ENCODE peak calls at places on chromosomes 4 and X, in seven cellular contexts. Y, S, Q, X, V, F and T are unnamed samples.

GRCh38 chr4:187309456-187309855 is 585.8 kb upstream of the FAT1 start:
- DNase-seq in X (no peak), F (no peak), S (no peak), V (no peak), Q (no peak), Y (no peak), T (no peak)

GRCh38 chrX:132226169-132226568 is 6.9 kb upstream of the RAP2C start:
- DNase-seq in F (peak), V (no peak), Y (no peak), Q (no peak), S (no peak), X (no peak), T (no peak)

GRCh38 chr4:94290245-94290644 is 52.4 kb downstream of the HPGDS start:
- DNase-seq in V (no peak), S (no peak), X (peak), Y (no peak), F (no peak), Q (no peak), T (no peak)

GRCh38 chr4:175127314-175127713 is 209.2 kb downstream of the ADAM29 start:
- DNase-seq in Q (no peak), X (no peak), F (no peak), S (no peak), Y (no peak), V (no peak), T (no peak)

GRCh38 chrX:41542151-41542935 is 95.2 kb downstream of the NYX start:
- DNase-seq in Q (no peak), S (no peak), X (no peak), V (no peak), F (no peak), Y (no peak), T (no peak)

GRCh38 chr4:114582625-114583024 is 16.0 kb upstream of the UGT8 start:
- DNase-seq in Q (no peak), S (no peak), V (no peak), F (no peak), Y (no peak), X (no peak), T (no peak)

GRCh38 chr4:95929448-95930064 is 89.7 kb downstream of the PDHA2 start:
- DNase-seq in V (no peak), F (no peak), X (no peak), Q (no peak), Y (no peak), S (no peak), T (no peak)

GRCh38 chr4:1523033-1523432 is 116.8 kb upstream of the NKX1-1 start:
- DNase-seq in Y (no peak), V (no peak), X (no peak), S (no peak), F (no peak), Q (peak), T (no peak)

GRCh38 chrX:69128573-69128972 is 36.7 kb downstream of the PJA1 start:
- DNase-seq in Y (no peak), Q (no peak), X (no peak), V (no peak), F (peak), S (no peak), T (peak)

GRCh38 chr4:95360256-95360903 is 188.4 kb downstream of the UNC5C start:
- DNase-seq in V (no peak), S (no peak), Y (no peak), X (no peak), Q (no peak), F (no peak), T (no peak)

GRCh38 chrX:103376979-103377324 is 614 bp downstream of the BEX3 start:
- DNase-seq in Q (peak), X (no peak), V (peak), S (no peak), F (peak), Y (no peak), T (peak)

GRCh38 chrX:123422875-123423274 is 238.8 kb downstream of the GRIA3 start:
- DNase-seq in Q (no peak), X (peak), S (no peak), Y (no peak), F (peak), V (no peak), T (peak)

GRCh38 chrX:13081385-13082285 is 37.2 kb upstream of the FAM9C start:
- DNase-seq in X (no peak), F (peak), Y (no peak), S (no peak), Q (no peak), V (no peak), T (no peak)

GRCh38 chrX:40371376-40371775 is 209.4 kb upstream of the ATP6AP2 start:
- DNase-seq in Q (no peak), F (no peak), S (no peak), Y (no peak), V (no peak), X (no peak), T (no peak)

GRCh38 chrX:87370865-87371264 is 146.7 kb upstream of the KLHL4 start:
- DNase-seq in V (no peak), X (no peak), Q (no peak), Y (peak), F (no peak), S (no peak), T (no peak)

GRCh38 chr4:53925050-53925605 is 139.3 kb downstream of the CHIC2 start:
- DNase-seq in V (no peak), S (no peak), F (no peak), X (no peak), Q (no peak), Y (peak), T (no peak)

GRCh38 chr4:69875986-69876542 is 16.1 kb upstream of the SULT1E1 start:
- DNase-seq in Y (no peak), F (no peak), V (no peak), S (no peak), Q (no peak), X (no peak), T (no peak)

GRCh38 chr4:182179105-182179504 is 64.1 kb upstream of the TENM3 start:
- DNase-seq in S (no peak), X (no peak), Y (no peak), Q (no peak), V (no peak), F (peak), T (no peak)

GRCh38 chrX:56219702-56220101 is 12.5 kb upstream of the KLF8 start:
- DNase-seq in F (no peak), S (no peak), V (no peak), Y (no peak), Q (no peak), X (no peak), T (no peak)

GRCh38 chrX:120727503-120727902 is 97.6 kb upstream of the C1GALT1C1 start:
- DNase-seq in Q (no peak), Y (no peak), S (no peak), X (no peak), F (no peak), V (no peak), T (no peak)

GRCh38 chr4:110681381-110681780 is 58.5 kb upstream of the PITX2 start:
- DNase-seq in V (no peak), F (peak), Q (no peak), Y (no peak), X (no peak), S (no peak), T (no peak)

GRCh38 chr4:40305329-40306193 is 29.6 kb upstream of the CHRNA9 start:
- DNase-seq in V (no peak), X (no peak), Y (no peak), S (no peak), Q (no peak), F (no peak), T (no peak)

GRCh38 chr4:142383800-142384470 is 462.2 kb downstream of the INPP4B start:
- DNase-seq in V (no peak), Y (no peak), X (no peak), Q (no peak), S (no peak), F (no peak), T (no peak)

GRCh38 chr4:178395798-178396197 is 953.6 kb upstream of the AGA start:
- DNase-seq in S (no peak), F (no peak), X (no peak), Y (no peak), Q (no peak), V (no peak), T (no peak)

GRCh38 chrX:153953892-153954617 is 9.6 kb upstream of the RENBP start:
- DNase-seq in S (no peak), Q (peak), Y (no peak), X (no peak), V (no peak), F (no peak), T (no peak)

GRCh38 chr4:907691-908437 is 24.3 kb downstream of the GAK start:
- DNase-seq in Q (no peak), F (peak), S (no peak), V (no peak), X (no peak), Y (no peak), T (no peak)

GRCh38 chrX:118179161-118179560 is 62.6 kb upstream of the KLHL13 start:
- DNase-seq in Y (no peak), Q (no peak), F (peak), S (no peak), X (no peak), V (no peak), T (no peak)

GRCh38 chrX:24485976-24486680 is 21.0 kb downstream of the PDK3 start:
- DNase-seq in V (no peak), S (no peak), Q (no peak), X (peak), F (no peak), Y (no peak), T (no peak)

GRCh38 chr4:149500806-149501205 is 314.8 kb downstream of the IQCM start:
- DNase-seq in F (no peak), Y (no peak), V (no peak), X (no peak), Q (no peak), S (no peak), T (no peak)

GRCh38 chr4:1133033-1133432 is 19.7 kb upstream of the RNF212 start:
- DNase-seq in V (no peak), S (no peak), X (no peak), F (no peak), Q (no peak), Y (peak), T (no peak)

GRCh38 chr4:33543941-33544450 is 2700.3 kb downstream of the ARAP2 start:
- DNase-seq in F (no peak), Y (no peak), S (no peak), V (no peak), Q (no peak), X (no peak), T (no peak)

GRCh38 chr4:93313207-93313606 is 515.3 kb upstream of the ATOH1 start:
- DNase-seq in Y (no peak), S (no peak), X (no peak), Q (no peak), F (no peak), V (no peak), T (no peak)

GRCh38 chrX:70433848-70434351 is 10.7 kb upstream of the DLG3 start:
- DNase-seq in V (peak), Q (peak), S (no peak), Y (peak), X (peak), F (peak), T (peak)

GRCh38 chr4:176380352-176381157 is 60.8 kb downstream of the SPCS3 start:
- DNase-seq in S (no peak), Q (no peak), V (no peak), Y (no peak), F (no peak), X (no peak), T (no peak)

GRCh38 chr4:8646296-8647093 is 53.9 kb downstream of the CPZ start:
- DNase-seq in V (no peak), S (no peak), X (no peak), Q (no peak), F (no peak), Y (peak), T (no peak)

GRCh38 chr4:147777456-147778091 is 45.7 kb downstream of the ARHGAP10 start:
- DNase-seq in V (no peak), Q (no peak), S (no peak), X (peak), Y (no peak), F (no peak), T (no peak)

DNA sequence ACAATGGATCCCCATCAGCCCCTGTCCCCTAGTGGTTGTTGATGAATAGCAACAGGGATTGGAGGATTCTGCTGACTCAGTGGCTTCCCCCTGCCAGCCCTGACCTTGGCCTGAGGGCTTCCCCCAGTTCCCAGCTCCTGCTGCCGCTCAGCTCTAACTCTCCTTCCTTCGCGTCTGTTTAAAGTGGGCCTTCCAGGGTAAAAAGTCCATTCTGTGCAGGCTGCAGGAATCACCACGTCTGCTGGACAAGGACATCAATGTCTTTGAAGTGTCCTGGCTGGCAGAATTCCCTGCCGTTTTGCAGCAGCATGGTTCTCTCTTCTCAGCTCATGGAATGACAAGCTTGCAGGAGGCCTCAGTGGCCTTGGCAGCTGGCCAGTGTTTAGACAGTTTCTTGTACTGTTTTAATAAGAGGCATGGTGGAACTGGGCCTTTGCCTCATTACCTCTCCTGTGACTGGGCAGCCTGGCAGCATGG is 152.5 kb upstream of the STX18 start:
- DNase-seq in S (no peak), V (no peak), X (peak), F (peak), Q (no peak), Y (no peak), T (no peak)
- TF ChIP-seq CTCF in S (no peak), V (peak), X (no peak), F (peak), Q (no peak), Y (peak), T (peak)

DNA sequence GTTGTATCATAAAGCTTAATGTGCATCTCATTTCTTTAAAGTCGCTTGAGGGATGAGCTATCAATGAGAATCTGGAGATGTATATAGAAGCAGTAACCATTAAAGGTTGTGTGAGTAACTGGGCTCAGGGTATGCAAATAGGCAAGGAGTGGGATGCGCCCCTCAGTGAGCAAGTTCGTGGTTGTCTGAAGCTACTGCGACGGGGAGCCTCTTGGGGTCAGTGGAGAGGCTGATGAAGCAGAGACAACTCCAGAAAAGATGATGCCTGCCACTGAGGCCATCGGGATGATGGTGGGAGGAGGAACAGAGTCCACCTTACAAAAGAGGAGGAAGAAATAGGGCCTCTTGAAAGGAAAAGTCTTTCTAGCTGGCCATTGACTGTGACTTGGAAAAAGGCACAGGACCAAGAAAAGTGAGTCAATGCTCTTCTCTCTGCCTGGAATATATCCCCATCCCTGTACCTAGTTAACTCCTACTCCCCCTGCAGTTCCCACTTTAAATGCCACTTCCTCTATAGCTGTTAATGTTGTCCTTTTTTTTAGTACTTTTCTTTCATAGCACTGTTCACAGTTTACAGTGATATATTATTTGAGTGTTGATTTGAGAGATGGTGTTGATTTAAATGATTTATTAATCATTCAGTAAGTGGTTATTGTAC is 51.4 kb upstream of the LSM6 start:
- DNase-seq in F (no peak), Q (no peak), Y (no peak), X (no peak), V (no peak), S (no peak), T (no peak)
- TF ChIP-seq CTCF in F (no peak), Q (no peak), Y (no peak), X (no peak), V (no peak), S (no peak), T (no peak)

GRCh38 chr4:70885174-70885573 is 17.0 kb upstream of the MOB1B start:
- DNase-seq in V (no peak), X (no peak), F (no peak), S (no peak), Q (no peak), Y (no peak), T (no peak)
- TF ChIP-seq CTCF in V (no peak), X (no peak), F (no peak), S (no peak), Q (no peak), Y (no peak), T (no peak)

GRCh38 chr4:165013691-165014090 is 18.1 kb upstream of the TRIM60 start:
- DNase-seq in S (no peak), X (no peak), Y (no peak), V (no peak), F (no peak), Q (no peak), T (no peak)

GRCh38 chr4:165010991-165011390 is 20.8 kb upstream of the TRIM60 start:
- DNase-seq in V (no peak), F (no peak), Y (no peak), S (no peak), X (no peak), Q (no peak), T (no peak)

GRCh38 chr4:165011403-165011802 is 20.4 kb upstream of the TRIM60 start:
- DNase-seq in X (no peak), F (no peak), Y (no peak), Q (no peak), V (no peak), S (no peak), T (no peak)

GRCh38 chr4:165016971-165017370 is 14.8 kb upstream of the TRIM60 start:
- DNase-seq in Y (no peak), S (no peak), X (peak), Q (no peak), V (no peak), F (peak), T (no peak)
- TF ChIP-seq CTCF in Y (no peak), S (no peak), X (no peak), Q (no peak), V (peak), F (peak), T (peak)

GRCh38 chrX:21440911-21441310 is 66.7 kb downstream of the CNKSR2 start:
- DNase-seq in Y (no peak), F (no peak), S (no peak), Q (no peak), V (no peak), X (no peak), T (no peak)
- TF ChIP-seq CTCF in Y (no peak), F (no peak), S (no peak), Q (no peak), V (no peak), X (no peak), T (no peak)

GRCh38 chrX:32451954-32452518 is 759.3 kb downstream of the DMD start:
- DNase-seq in Q (no peak), V (no peak), S (no peak), X (no peak), F (no peak), Y (no peak), T (no peak)
- TF ChIP-seq CTCF in Q (no peak), V (no peak), S (no peak), X (no peak), F (no peak), Y (no peak), T (no peak)

GRCh38 chrX:72569786-72570185 is 2.9 kb downstream of the HDAC8 start:
- DNase-seq in Y (no peak), X (no peak), S (no peak), F (peak), V (no peak), Q (no peak), T (no peak)
- TF ChIP-seq CTCF in Y (no peak), X (no peak), S (no peak), F (peak), V (no peak), Q (no peak), T (no peak)

DNA sequence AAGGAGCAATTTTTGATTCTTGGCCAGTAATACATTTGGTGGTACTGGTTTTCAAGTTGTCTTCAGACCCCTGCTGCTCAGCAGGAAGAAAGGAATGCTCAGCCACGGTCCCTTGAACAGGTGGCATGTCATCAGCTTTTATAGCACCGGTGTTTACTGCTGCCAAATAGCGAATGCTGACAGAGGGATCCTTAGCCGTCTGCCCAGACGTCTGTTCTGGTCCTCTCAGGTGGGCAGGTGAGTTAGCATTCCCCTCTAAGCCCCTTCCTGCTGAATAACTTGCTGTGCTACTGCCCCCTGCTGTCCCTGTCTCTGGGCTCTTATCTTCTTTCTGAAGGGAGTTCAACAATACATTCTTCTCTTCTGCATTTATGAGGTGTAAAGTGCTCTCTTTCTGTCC is 28.4 kb downstream of the BOD1L1 start:
- DNase-seq in V (no peak), Y (no peak), Q (no peak), X (no peak), F (no peak), S (no peak), T (no peak)
- TF ChIP-seq CTCF in V (peak), Y (no peak), Q (no peak), X (peak), F (peak), S (no peak), T (peak)

GRCh38 chr4:60744767-60745166 is 455.4 kb upstream of the ADGRL3 start:
- DNase-seq in X (no peak), Q (no peak), Y (no peak), F (peak), V (no peak), S (no peak), T (no peak)
- TF ChIP-seq CTCF in X (no peak), Q (no peak), Y (no peak), F (peak), V (no peak), S (no peak), T (no peak)

DNA sequence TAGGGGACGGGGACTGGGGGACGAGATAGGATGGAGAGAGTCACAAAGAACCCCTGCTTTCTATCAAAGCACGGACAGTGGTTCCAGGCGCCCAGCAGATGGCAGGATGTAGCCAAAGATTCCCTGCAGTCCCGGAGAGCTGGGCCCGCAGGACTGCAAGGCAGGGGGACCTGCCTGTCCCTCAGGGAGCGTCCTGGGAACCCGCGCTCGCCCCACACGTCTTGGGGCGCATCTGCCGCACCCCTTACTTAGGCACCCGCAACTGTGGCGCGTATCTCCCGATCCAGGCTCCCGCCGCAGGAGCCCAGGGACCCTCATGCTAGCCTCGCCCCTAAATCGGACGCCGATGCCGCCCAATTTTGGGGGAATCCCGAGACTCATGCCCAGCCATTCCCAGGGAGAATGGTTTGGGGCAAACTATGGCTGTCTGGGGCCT is 742 bp upstream of the STK32B start:
- DNase-seq in S (no peak), F (peak), Y (peak), X (peak), V (peak), Q (peak), T (peak)
- TF ChIP-seq CTCF in S (peak), F (peak), Y (no peak), X (peak), V (peak), Q (peak), T (peak)